ENCODE peak calls at places on chromosome 16, in four cellular contexts. U, F, J and E are unnamed samples. For H3K4me1, the result is how much of the 10 kb centered on the place peaks cover.

GRCh38 chr16:1543085-1543896 is 9.8 kb downstream of the TMEM204 start:
- DNase-seq in J (peak), F (peak), U (peak), E (no peak)

GRCh38 chr16:74745926-74746325 is 28.7 kb downstream of the FA2H start:
- DNase-seq in J (no peak), U (no peak), F (no peak), E (no peak)

GRCh38 chr16:6573577-6573976 is 759.1 kb upstream of the RBFOX1 start:
- DNase-seq in J (no peak), U (peak), F (peak), E (no peak)

GRCh38 chr16:25140459-25140858 is 28.9 kb downstream of the LCMT1 start:
- DNase-seq in U (no peak), J (no peak), F (no peak), E (no peak)

GRCh38 chr16:1745900-1746692 is 25.2 kb downstream of the NME3 start:
- DNase-seq in J (no peak), U (no peak), F (no peak), E (no peak)

GRCh38 chr16:53816211-53816610 is 112.3 kb downstream of the FTO start:
- DNase-seq in F (no peak), J (no peak), U (no peak), E (no peak)

GRCh38 chr16:87979352-87979751 is 28.1 kb downstream of the BANP start:
- DNase-seq in U (no peak), J (no peak), F (no peak), E (no peak)

GRCh38 chr16:88439016-88439415 is 14.1 kb upstream of the ZFPM1 start:
- DNase-seq in J (no peak), U (no peak), F (no peak), E (no peak)

GRCh38 chr16:81519298-81520150 is 74.9 kb downstream of the CMIP start:
- DNase-seq in J (no peak), F (no peak), U (no peak), E (no peak)

GRCh38 chr16:71412270-71413160 is 29.3 kb downstream of the TLE7 start:
- DNase-seq in U (peak), J (peak), F (peak), E (peak)

GRCh38 chr16:391885-392335 is 5.1 kb upstream of the NME4 start:
- DNase-seq in F (peak), U (peak), J (peak), E (peak)

GRCh38 chr16:2524339-2524938 is 4.3 kb downstream of the AMDHD2 start:
- DNase-seq in J (no peak), F (no peak), U (no peak), E (no peak)

GRCh38 chr16:11360581-11360980 is 15.3 kb downstream of the RMI2 start:
- DNase-seq in F (no peak), U (no peak), J (no peak), E (no peak)

GRCh38 chr16:67702130-67702529 is 17.0 kb downstream of the GFOD2 start:
- DNase-seq in F (no peak), J (no peak), U (no peak), E (no peak)

GRCh38 chr16:48450367-48450766 is 65.2 kb upstream of the SIAH1 start:
- DNase-seq in U (no peak), J (no peak), F (no peak), E (no peak)

GRCh38 chr16:66605177-66605999 is 884 bp downstream of the CMTM3 start:
- DNase-seq in F (peak), U (peak), J (no peak), E (peak)

GRCh38 chr16:28839899-28840298 is 6.2 kb downstream of the TUFM start:
- DNase-seq in U (no peak), J (no peak), F (no peak), E (no peak)

GRCh38 chr16:74448990-74449389 is 27.7 kb upstream of the CLEC18B start:
- DNase-seq in J (no peak), U (no peak), F (no peak), E (no peak)

GRCh38 chr16:78783570-78784079 is 684.2 kb downstream of the WWOX start:
- DNase-seq in J (no peak), F (no peak), U (no peak), E (no peak)

GRCh38 chr16:3672571-3673041 is 18.1 kb downstream of the DNASE1 start:
- DNase-seq in J (no peak), F (no peak), U (no peak), E (no peak)

GRCh38 chr16:88077328-88078108 is 126.3 kb downstream of the BANP start:
- DNase-seq in U (peak), J (no peak), F (peak), E (no peak)

GRCh38 chr16:6105115-6105514 is 1007.5 kb upstream of the EEF2KMT start:
- DNase-seq in F (no peak), J (no peak), U (no peak), E (no peak)

DNA sequence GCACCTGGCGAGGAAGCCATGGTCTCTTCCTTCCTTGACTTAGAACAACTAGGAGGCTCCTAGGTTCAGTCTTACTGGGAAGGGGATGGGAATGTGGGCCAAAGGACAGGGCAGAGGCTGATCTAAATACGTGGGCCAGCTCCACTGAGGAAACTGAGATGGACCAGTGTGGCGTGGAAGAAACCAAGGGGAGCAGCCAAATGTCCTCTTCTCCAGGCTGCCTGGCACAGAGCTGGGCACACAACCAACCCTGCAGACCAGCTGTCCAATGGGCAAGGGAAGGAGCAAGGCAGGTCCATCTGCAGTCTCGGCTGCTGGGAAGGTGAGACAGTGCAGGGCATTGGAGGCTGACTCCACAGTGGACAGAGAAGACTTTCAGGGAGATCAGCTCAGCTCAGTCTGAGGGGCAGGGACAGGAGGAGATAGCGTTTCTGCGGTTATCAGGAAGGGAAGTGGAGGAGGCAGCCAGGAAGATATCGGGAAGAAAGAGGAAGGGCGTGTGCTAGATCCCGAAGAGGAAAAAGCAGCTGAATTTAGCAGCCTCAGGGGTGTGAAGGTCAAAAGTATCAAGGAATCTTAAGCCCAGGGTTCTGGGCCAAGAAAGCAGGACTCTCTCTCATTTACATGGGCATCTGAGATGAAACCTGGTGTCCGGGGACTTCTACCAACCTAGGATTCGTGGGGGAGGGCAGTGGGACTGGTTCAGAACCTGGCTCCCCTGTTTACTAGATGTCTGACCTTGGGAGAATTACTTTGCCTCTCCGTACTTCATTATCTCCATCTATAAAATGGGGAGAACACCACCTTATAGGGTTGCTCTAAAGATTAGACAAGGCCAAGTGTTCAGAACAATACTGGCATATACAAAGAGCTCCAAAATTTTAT is 1.8 kb downstream of the KIFC3 start:
- DNase-seq in U (no peak), F (no peak), J (no peak), E (no peak)
- H3K4me1 ChIP-seq in U (under half), F (under half), J (under half), E (under half)

DNA sequence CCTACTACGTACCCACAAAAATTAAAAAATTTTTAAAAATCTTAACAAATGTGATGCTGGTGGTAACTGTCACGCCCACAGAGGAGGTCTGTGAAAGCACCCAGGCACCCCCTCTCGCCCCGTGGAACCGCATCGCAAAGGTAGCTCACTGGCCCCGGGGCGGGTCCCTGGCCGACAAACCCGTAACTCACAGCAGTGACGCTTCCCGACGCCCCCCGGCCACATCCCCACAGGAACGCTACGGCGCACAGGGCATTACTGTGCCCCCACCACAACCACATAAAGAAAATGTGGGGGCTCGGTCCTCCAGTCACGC is 366 bp downstream of the ANKS3 start:
- DNase-seq in J (no peak), F (no peak), U (peak), E (no peak)
- H3K4me3 ChIP-seq in J (peak), F (peak), U (peak), E (peak)

GRCh38 chr16:85369741-85370528 is 243.2 kb upstream of the GSE1 start:
- DNase-seq in J (peak), U (peak), F (peak), E (no peak)
- H3K4me1 ChIP-seq in J (under half), U (half or more), F (under half), E (under half)

GRCh38 chr16:85569615-85570212 is 43.4 kb upstream of the GSE1 start:
- DNase-seq in J (peak), F (no peak), U (no peak), E (no peak)

GRCh38 chr16:85571813-85572619 is 41.1 kb upstream of the GSE1 start:
- DNase-seq in F (no peak), U (no peak), J (no peak), E (no peak)

GRCh38 chr16:85570213-85570734 is 42.8 kb upstream of the GSE1 start:
- DNase-seq in U (no peak), F (no peak), J (no peak), E (no peak)

GRCh38 chr16:85571563-85571812 is 41.6 kb upstream of the GSE1 start:
- DNase-seq in U (no peak), J (no peak), F (no peak), E (no peak)

DNA sequence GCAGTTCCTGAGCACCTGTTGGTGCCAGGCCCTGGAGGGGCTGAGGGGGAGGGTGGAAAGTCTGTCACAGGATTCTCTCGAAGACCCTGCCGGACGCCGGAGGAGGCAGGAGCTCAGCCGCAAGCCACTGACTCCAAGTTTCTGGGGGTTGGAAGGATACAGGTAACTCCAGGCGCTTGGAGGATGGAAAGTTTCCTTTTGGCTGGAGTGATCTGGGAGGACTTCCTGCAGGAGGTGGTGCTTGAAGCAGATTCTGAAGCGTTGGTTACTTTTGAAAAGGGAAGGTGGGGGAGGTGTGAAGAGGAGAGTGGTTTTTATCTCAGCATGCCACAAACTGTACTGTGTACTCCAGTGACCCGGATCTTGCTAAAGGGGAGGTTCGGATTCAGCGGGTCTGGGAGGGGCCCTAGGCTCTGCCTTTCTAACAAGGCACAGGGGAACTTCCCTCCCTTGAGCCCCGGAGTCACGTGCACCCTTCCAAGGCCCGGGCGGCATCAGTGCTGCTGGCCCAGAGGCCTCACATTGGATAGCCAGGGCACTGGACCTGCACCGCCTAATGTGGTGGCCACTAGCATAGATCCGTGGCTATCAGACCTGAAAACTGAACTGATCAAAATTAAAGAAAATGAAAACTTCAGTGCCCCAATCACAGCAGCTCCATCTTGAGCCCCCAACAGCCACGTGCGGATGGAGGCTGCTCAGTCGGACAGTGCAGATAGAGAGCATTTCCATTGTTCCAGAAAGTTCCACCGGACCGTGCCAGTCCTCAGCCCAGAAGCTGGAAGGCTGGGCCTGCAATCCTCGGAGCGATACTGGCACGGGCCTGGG is 42.2 kb upstream of the GSE1 start:
- DNase-seq in F (no peak), U (no peak), J (peak), E (no peak)
- H3K4me3 ChIP-seq in F (no peak), U (no peak), J (peak), E (no peak)

GRCh38 chr16:89921131-89921698 is 1.9 kb upstream of the TUBB3 start:
- DNase-seq in U (peak), J (no peak), F (no peak), E (no peak)
- H3K4me1 ChIP-seq in U (under half), J (half or more), F (under half), E (under half)

DNA sequence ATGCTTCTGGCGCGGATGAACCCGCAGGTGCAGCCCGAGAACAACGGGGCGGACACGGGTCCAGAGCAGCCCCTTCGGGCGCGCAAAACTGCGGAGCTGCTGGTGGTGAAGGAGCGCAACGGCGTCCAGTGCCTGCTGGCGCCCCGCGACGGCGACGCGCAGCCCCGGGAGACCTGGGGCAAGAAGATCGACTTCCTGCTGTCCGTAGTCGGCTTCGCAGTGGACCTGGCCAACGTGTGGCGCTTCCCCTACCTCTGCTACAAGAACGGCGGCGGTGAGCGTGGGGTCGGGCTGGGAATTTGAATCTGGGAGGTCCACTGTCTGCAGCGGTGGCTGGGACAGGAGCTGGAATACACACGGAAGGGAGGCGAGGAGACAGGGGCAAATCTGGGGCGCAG is 906 bp downstream of the SLC6A2 start:
- DNase-seq in F (no peak), U (peak), J (no peak), E (no peak)
- H3K4me3 ChIP-seq in F (peak), U (peak), J (no peak), E (no peak)

GRCh38 chr16:64540449-64540848 is 581.4 kb downstream of the CDH11 start:
- DNase-seq in F (no peak), U (no peak), J (no peak), E (no peak)

GRCh38 chr16:64542152-64542551 is 579.7 kb downstream of the CDH11 start:
- DNase-seq in J (no peak), U (no peak), F (no peak), E (no peak)

GRCh38 chr16:64544859-64545258 is 577.0 kb downstream of the CDH11 start:
- DNase-seq in U (no peak), F (no peak), J (no peak), E (no peak)

GRCh38 chr16:64545769-64546168 is 576.1 kb downstream of the CDH11 start:
- DNase-seq in F (peak), J (no peak), U (no peak), E (no peak)

DNA sequence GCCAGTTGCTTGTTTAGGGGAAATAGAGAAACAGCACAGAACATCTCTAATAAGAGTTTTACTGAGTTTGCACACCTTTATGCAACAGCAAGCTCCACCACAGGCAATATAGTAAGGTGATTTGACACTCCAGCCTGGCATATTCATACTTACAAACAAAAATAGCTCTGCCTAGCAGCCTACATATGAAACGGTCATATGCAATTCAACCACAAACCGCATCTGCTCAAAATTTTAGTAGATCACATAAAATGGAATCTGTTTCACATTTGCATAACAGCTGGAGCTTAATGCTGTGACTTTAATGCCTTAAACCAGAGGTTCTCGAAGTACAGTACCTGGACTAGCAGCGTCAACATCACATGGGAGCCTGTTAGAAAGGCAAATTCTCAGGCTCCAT is 578.5 kb downstream of the CDH11 start:
- DNase-seq in J (no peak), F (no peak), U (no peak), E (no peak)
- H3K4me1 ChIP-seq in J (under half), F (under half), U (under half), E (under half)

GRCh38 chr16:69925311-69925710 is 25.8 kb upstream of the CLEC18A start:
- DNase-seq in J (no peak), U (no peak), F (no peak), E (no peak)
- H3K4me3 ChIP-seq in J (no peak), U (no peak), F (no peak), E (no peak)